ENCODE peak calls at places on chromosomes 13 and 19, in five cellular contexts. One of them, this sample, is unnamed.

GRCh38 chr13:74710006-74710405 is 575.8 kb upstream of the KLF12 start:
- DNase-seq in right cardiac atrium: no peak
- DNase-seq in stimulated activated CD8-positive, alpha-beta memory T cell treated with anti-CD3 and anti-CD28 coated beads, Interleukin-7, amount 100 ng/mL, for 1 hour: no peak
- DNase-seq in HCEC 1CT: no peak
- DNase-seq in stimulated activated CD4-positive, alpha-beta T cell treated with anti-CD3 and anti-CD28 coated beads, TNF-alpha, amount 100 ng/mL, for 24 hours: no peak
- DNase-seq in this sample: no peak

GRCh38 chr19:38234615-38235014 is 10.6 kb upstream of the DPF1 start:
- DNase-seq in stimulated activated CD8-positive, alpha-beta memory T cell treated with anti-CD3 and anti-CD28 coated beads, Interleukin-7, amount 100 ng/mL, for 1 hour: no peak
- DNase-seq in stimulated activated CD4-positive, alpha-beta T cell treated with anti-CD3 and anti-CD28 coated beads, TNF-alpha, amount 100 ng/mL, for 24 hours: no peak
- DNase-seq in HCEC 1CT: no peak
- DNase-seq in right cardiac atrium: no peak
- DNase-seq in this sample: no peak

GRCh38 chr13:113647351-113648217 is 10.4 kb downstream of the ATP4B start:
- DNase-seq in stimulated activated CD8-positive, alpha-beta memory T cell treated with anti-CD3 and anti-CD28 coated beads, Interleukin-7, amount 100 ng/mL, for 1 hour: no peak
- DNase-seq in HCEC 1CT: no peak
- DNase-seq in stimulated activated CD4-positive, alpha-beta T cell treated with anti-CD3 and anti-CD28 coated beads, TNF-alpha, amount 100 ng/mL, for 24 hours: no peak
- DNase-seq in right cardiac atrium: peak; percentile 97
- DNase-seq in this sample: no peak

GRCh38 chr13:97256343-97256783 is 34.2 kb downstream of the MBNL2 start:
- DNase-seq in HCEC 1CT: peak; percentile 90
- DNase-seq in right cardiac atrium: no peak
- DNase-seq in stimulated activated CD4-positive, alpha-beta T cell treated with anti-CD3 and anti-CD28 coated beads, TNF-alpha, amount 100 ng/mL, for 24 hours: no peak
- DNase-seq in stimulated activated CD8-positive, alpha-beta memory T cell treated with anti-CD3 and anti-CD28 coated beads, Interleukin-7, amount 100 ng/mL, for 1 hour: no peak
- DNase-seq in this sample: no peak

GRCh38 chr19:50626011-50626410 is 13.7 kb downstream of the SYT3 start:
- DNase-seq in right cardiac atrium: no peak
- DNase-seq in HCEC 1CT: no peak
- DNase-seq in stimulated activated CD8-positive, alpha-beta memory T cell treated with anti-CD3 and anti-CD28 coated beads, Interleukin-7, amount 100 ng/mL, for 1 hour: no peak
- DNase-seq in stimulated activated CD4-positive, alpha-beta T cell treated with anti-CD3 and anti-CD28 coated beads, TNF-alpha, amount 100 ng/mL, for 24 hours: no peak
- DNase-seq in this sample: no peak

GRCh38 chr13:79496188-79496587 is 15.2 kb downstream of the NDFIP2 start:
- DNase-seq in stimulated activated CD8-positive, alpha-beta memory T cell treated with anti-CD3 and anti-CD28 coated beads, Interleukin-7, amount 100 ng/mL, for 1 hour: no peak
- DNase-seq in HCEC 1CT: no peak
- DNase-seq in right cardiac atrium: no peak
- DNase-seq in stimulated activated CD4-positive, alpha-beta T cell treated with anti-CD3 and anti-CD28 coated beads, TNF-alpha, amount 100 ng/mL, for 24 hours: no peak
- DNase-seq in this sample: no peak

GRCh38 chr19:6849876-6850275 is 37.5 kb upstream of the ADGRE1 start:
- DNase-seq in HCEC 1CT: no peak
- DNase-seq in stimulated activated CD8-positive, alpha-beta memory T cell treated with anti-CD3 and anti-CD28 coated beads, Interleukin-7, amount 100 ng/mL, for 1 hour: no peak
- DNase-seq in right cardiac atrium: no peak
- DNase-seq in stimulated activated CD4-positive, alpha-beta T cell treated with anti-CD3 and anti-CD28 coated beads, TNF-alpha, amount 100 ng/mL, for 24 hours: no peak
- DNase-seq in this sample: no peak

GRCh38 chr13:50400930-50401553 is 385.8 kb downstream of the KCNRG start:
- DNase-seq in right cardiac atrium: no peak
- DNase-seq in stimulated activated CD4-positive, alpha-beta T cell treated with anti-CD3 and anti-CD28 coated beads, TNF-alpha, amount 100 ng/mL, for 24 hours: no peak
- DNase-seq in HCEC 1CT: peak; percentile 5
- DNase-seq in stimulated activated CD8-positive, alpha-beta memory T cell treated with anti-CD3 and anti-CD28 coated beads, Interleukin-7, amount 100 ng/mL, for 1 hour: no peak
- DNase-seq in this sample: no peak

GRCh38 chr19:19403373-19403901 is 2.0 kb upstream of the GATAD2A start:
- DNase-seq in HCEC 1CT: peak; percentile 49
- DNase-seq in stimulated activated CD4-positive, alpha-beta T cell treated with anti-CD3 and anti-CD28 coated beads, TNF-alpha, amount 100 ng/mL, for 24 hours: no peak
- DNase-seq in stimulated activated CD8-positive, alpha-beta memory T cell treated with anti-CD3 and anti-CD28 coated beads, Interleukin-7, amount 100 ng/mL, for 1 hour: no peak
- DNase-seq in right cardiac atrium: no peak
- DNase-seq in this sample: no peak

GRCh38 chr13:76216729-76217128 is 580.6 kb downstream of the LMO7 start:
- DNase-seq in stimulated activated CD8-positive, alpha-beta memory T cell treated with anti-CD3 and anti-CD28 coated beads, Interleukin-7, amount 100 ng/mL, for 1 hour: no peak
- DNase-seq in stimulated activated CD4-positive, alpha-beta T cell treated with anti-CD3 and anti-CD28 coated beads, TNF-alpha, amount 100 ng/mL, for 24 hours: no peak
- DNase-seq in right cardiac atrium: no peak
- DNase-seq in HCEC 1CT: no peak
- DNase-seq in this sample: no peak

GRCh38 chr13:96768524-96768923 is 225.8 kb downstream of the OXGR1 start:
- DNase-seq in right cardiac atrium: no peak
- DNase-seq in stimulated activated CD8-positive, alpha-beta memory T cell treated with anti-CD3 and anti-CD28 coated beads, Interleukin-7, amount 100 ng/mL, for 1 hour: no peak
- DNase-seq in HCEC 1CT: peak; percentile 18
- DNase-seq in stimulated activated CD4-positive, alpha-beta T cell treated with anti-CD3 and anti-CD28 coated beads, TNF-alpha, amount 100 ng/mL, for 24 hours: no peak
- DNase-seq in this sample: no peak

GRCh38 chr13:79915386-79915785 is 425.5 kb downstream of the SPRY2 start:
- DNase-seq in stimulated activated CD8-positive, alpha-beta memory T cell treated with anti-CD3 and anti-CD28 coated beads, Interleukin-7, amount 100 ng/mL, for 1 hour: no peak
- DNase-seq in HCEC 1CT: no peak
- DNase-seq in right cardiac atrium: no peak
- DNase-seq in stimulated activated CD4-positive, alpha-beta T cell treated with anti-CD3 and anti-CD28 coated beads, TNF-alpha, amount 100 ng/mL, for 24 hours: no peak
- DNase-seq in this sample: no peak

GRCh38 chr19:48444129-48444932 is 1.5 kb upstream of the GRWD1 start:
- DNase-seq in stimulated activated CD4-positive, alpha-beta T cell treated with anti-CD3 and anti-CD28 coated beads, TNF-alpha, amount 100 ng/mL, for 24 hours: no peak
- DNase-seq in right cardiac atrium: peak; percentile 70
- DNase-seq in stimulated activated CD8-positive, alpha-beta memory T cell treated with anti-CD3 and anti-CD28 coated beads, Interleukin-7, amount 100 ng/mL, for 1 hour: no peak
- DNase-seq in HCEC 1CT: no peak
- DNase-seq in this sample: no peak

GRCh38 chr13:24279267-24279666 is 30.1 kb upstream of the C1QTNF9 start:
- DNase-seq in stimulated activated CD8-positive, alpha-beta memory T cell treated with anti-CD3 and anti-CD28 coated beads, Interleukin-7, amount 100 ng/mL, for 1 hour: no peak
- DNase-seq in right cardiac atrium: no peak
- DNase-seq in HCEC 1CT: no peak
- DNase-seq in stimulated activated CD4-positive, alpha-beta T cell treated with anti-CD3 and anti-CD28 coated beads, TNF-alpha, amount 100 ng/mL, for 24 hours: no peak
- DNase-seq in this sample: no peak

GRCh38 chr19:35144259-35144599 is 1.2 kb downstream of the FXYD7 start:
- DNase-seq in HCEC 1CT: no peak
- DNase-seq in right cardiac atrium: no peak
- DNase-seq in stimulated activated CD4-positive, alpha-beta T cell treated with anti-CD3 and anti-CD28 coated beads, TNF-alpha, amount 100 ng/mL, for 24 hours: no peak
- DNase-seq in stimulated activated CD8-positive, alpha-beta memory T cell treated with anti-CD3 and anti-CD28 coated beads, Interleukin-7, amount 100 ng/mL, for 1 hour: no peak
- DNase-seq in this sample: no peak

GRCh38 chr13:40318366-40318765 is 348.1 kb downstream of the FOXO1 start:
- DNase-seq in stimulated activated CD8-positive, alpha-beta memory T cell treated with anti-CD3 and anti-CD28 coated beads, Interleukin-7, amount 100 ng/mL, for 1 hour: no peak
- DNase-seq in right cardiac atrium: peak; percentile 73
- DNase-seq in HCEC 1CT: no peak
- DNase-seq in stimulated activated CD4-positive, alpha-beta T cell treated with anti-CD3 and anti-CD28 coated beads, TNF-alpha, amount 100 ng/mL, for 24 hours: no peak
- DNase-seq in this sample: no peak

GRCh38 chr13:99371956-99372355 is 64.8 kb upstream of the GPR183 start:
- DNase-seq in right cardiac atrium: no peak
- DNase-seq in stimulated activated CD8-positive, alpha-beta memory T cell treated with anti-CD3 and anti-CD28 coated beads, Interleukin-7, amount 100 ng/mL, for 1 hour: no peak
- DNase-seq in HCEC 1CT: no peak
- DNase-seq in stimulated activated CD4-positive, alpha-beta T cell treated with anti-CD3 and anti-CD28 coated beads, TNF-alpha, amount 100 ng/mL, for 24 hours: no peak
- DNase-seq in this sample: no peak

GRCh38 chr13:98348476-98348875 is 171.4 kb upstream of the RNF113B start:
- DNase-seq in right cardiac atrium: no peak
- DNase-seq in stimulated activated CD4-positive, alpha-beta T cell treated with anti-CD3 and anti-CD28 coated beads, TNF-alpha, amount 100 ng/mL, for 24 hours: no peak
- DNase-seq in stimulated activated CD8-positive, alpha-beta memory T cell treated with anti-CD3 and anti-CD28 coated beads, Interleukin-7, amount 100 ng/mL, for 1 hour: no peak
- DNase-seq in HCEC 1CT: no peak
- DNase-seq in this sample: no peak

GRCh38 chr19:40567040-40567749 is 9.5 kb upstream of the SHKBP1 start:
- DNase-seq in HCEC 1CT: no peak
- DNase-seq in right cardiac atrium: no peak
- DNase-seq in stimulated activated CD4-positive, alpha-beta T cell treated with anti-CD3 and anti-CD28 coated beads, TNF-alpha, amount 100 ng/mL, for 24 hours: no peak
- DNase-seq in stimulated activated CD8-positive, alpha-beta memory T cell treated with anti-CD3 and anti-CD28 coated beads, Interleukin-7, amount 100 ng/mL, for 1 hour: no peak
- DNase-seq in this sample: no peak

GRCh38 chr19:11067356-11068113 is 21.7 kb upstream of the LDLR start:
- DNase-seq in stimulated activated CD8-positive, alpha-beta memory T cell treated with anti-CD3 and anti-CD28 coated beads, Interleukin-7, amount 100 ng/mL, for 1 hour: no peak
- DNase-seq in HCEC 1CT: peak; percentile 43
- DNase-seq in right cardiac atrium: no peak
- DNase-seq in stimulated activated CD4-positive, alpha-beta T cell treated with anti-CD3 and anti-CD28 coated beads, TNF-alpha, amount 100 ng/mL, for 24 hours: no peak
- DNase-seq in this sample: no peak